ENCODE peak calls at places on chromosomes 3 and 15, in nine cellular contexts. S, Q, K, N, C, T, P, O and Z are unnamed samples.

GRCh38 chr3:124886168-124887051 is 755 bp downstream of the ITGB5 start:
- DNase-seq in S (peak), Q (peak), K (no peak), N (peak), C (no peak), T (no peak), P (no peak), O (no peak), Z (no peak)

GRCh38 chr3:142180761-142181362 is 31.5 kb upstream of the TFDP2 start:
- DNase-seq in S (no peak), Q (no peak), K (no peak), N (peak), C (no peak), T (no peak), P (peak), O (no peak), Z (peak)

GRCh38 chr3:147411777-147412176 is 2.6 kb downstream of the ZIC1 start:
- DNase-seq in S (no peak), Q (no peak), K (no peak), N (no peak), C (no peak), T (no peak), P (no peak), O (no peak), Z (no peak)

GRCh38 chr15:38128389-38128788 is 124.2 kb upstream of the SPRED1 start:
- DNase-seq in S (no peak), Q (no peak), K (no peak), N (no peak), C (no peak), T (no peak), P (no peak), O (no peak), Z (no peak)

GRCh38 chr3:73094127-73094526 is 32.7 kb downstream of the EBLN2 start:
- DNase-seq in S (no peak), Q (no peak), K (no peak), N (peak), C (no peak), T (no peak), P (no peak), O (no peak), Z (no peak)

GRCh38 chr3:195773956-195774537 is 37.7 kb downstream of the MUC4 start:
- DNase-seq in S (no peak), Q (no peak), K (peak), N (no peak), C (no peak), T (no peak), P (no peak), O (no peak), Z (no peak)

GRCh38 chr15:76979331-76979925 is 15.5 kb upstream of the PSTPIP1 start:
- DNase-seq in S (no peak), Q (no peak), K (no peak), N (no peak), C (peak), T (no peak), P (no peak), O (no peak), Z (no peak)

GRCh38 chr15:31245756-31246155 is 80.9 kb upstream of the KLF13 start:
- DNase-seq in S (no peak), Q (no peak), K (no peak), N (no peak), C (no peak), T (no peak), P (no peak), O (no peak), Z (no peak)

GRCh38 chr3:149646181-149646766 is 11.6 kb downstream of the WWTR1 start:
- DNase-seq in S (no peak), Q (no peak), K (no peak), N (peak), C (no peak), T (no peak), P (no peak), O (no peak), Z (no peak)

GRCh38 chr15:68798695-68799094 is 22.0 kb downstream of the ANP32A start:
- DNase-seq in S (no peak), Q (no peak), K (no peak), N (no peak), C (no peak), T (no peak), P (no peak), O (no peak), Z (no peak)

GRCh38 chr3:14508966-14509795 is 31.0 kb downstream of the GRIP2 start:
- DNase-seq in S (peak), Q (peak), K (peak), N (peak), C (no peak), T (no peak), P (no peak), O (peak), Z (peak)

GRCh38 chr15:100764778-100765457 is 114.7 kb upstream of the ALDH1A3 start:
- DNase-seq in S (no peak), Q (no peak), K (peak), N (no peak), C (peak), T (no peak), P (peak), O (no peak), Z (no peak)

GRCh38 chr15:60054472-60054871 is 50.4 kb downstream of the FOXB1 start:
- DNase-seq in S (no peak), Q (no peak), K (no peak), N (no peak), C (no peak), T (no peak), P (no peak), O (no peak), Z (no peak)

GRCh38 chr3:86418861-86419260 is 572.1 kb downstream of the VGLL3 start:
- DNase-seq in S (no peak), Q (no peak), K (no peak), N (no peak), C (no peak), T (no peak), P (no peak), O (no peak), Z (no peak)

GRCh38 chr15:41806291-41807181 is 21.4 kb upstream of the JMJD7 start:
- DNase-seq in S (no peak), Q (no peak), K (no peak), N (no peak), C (no peak), T (no peak), P (no peak), O (no peak), Z (no peak)

GRCh38 chr3:124035463-124036121 is 43.7 kb upstream of the ROPN1 start:
- DNase-seq in S (no peak), Q (no peak), K (no peak), N (no peak), C (no peak), T (no peak), P (no peak), O (no peak), Z (no peak)